ENCODE peak calls at places on chromosomes 12 and 14, in six cellular contexts. Y, M, Z, C, F and N are unnamed samples.

GRCh38 chr12:106358410-106359241 is 1.1 kb downstream of the POLR3B start:
- DNase-seq in Y (no peak), Z (no peak), M (peak; percentile 46), C (no peak), F (peak; percentile 27), N (no peak)

GRCh38 chr14:22998324-22999012 is 11.5 kb downstream of the C14orf93 start:
- DNase-seq in C (no peak), F (no peak), Y (no peak), M (no peak), Z (no peak), N (no peak)

GRCh38 chr12:19382111-19382526 is 57.2 kb upstream of the AEBP2 start:
- DNase-seq in F (peak; percentile 92), Y (no peak), Z (no peak), M (peak; percentile 85), C (no peak), N (peak; percentile 80)

GRCh38 chr14:89927466-89927865 is 27.1 kb downstream of the EFCAB11 start:
- DNase-seq in F (no peak), C (no peak), M (no peak), Y (no peak), Z (no peak), N (no peak)

GRCh38 chr12:104276192-104277131 is 27.1 kb upstream of the EID3 start:
- DNase-seq in Z (no peak), M (no peak), Y (no peak), F (no peak), C (no peak), N (no peak)

GRCh38 chr12:23631991-23632390 is 317.5 kb downstream of the SOX5 start:
- DNase-seq in F (peak; percentile 57), M (no peak), Y (no peak), Z (no peak), C (no peak), N (no peak)

GRCh38 chr14:47675489-47676300 is at the start of gene MDGA2:
- DNase-seq in C (peak; percentile 59), Y (no peak), M (peak; percentile 7), Z (peak; percentile 63), F (peak; percentile 9), N (peak; percentile 88)

GRCh38 chr14:22410497-22410896 is 178.5 kb downstream of the DAD1 start:
- DNase-seq in C (no peak), Z (no peak), M (peak; percentile 37), Y (no peak), F (no peak), N (no peak)

GRCh38 chr14:103556976-103557758 is 5.3 kb downstream of the BAG5 start:
- DNase-seq in Z (no peak), Y (no peak), F (no peak), C (no peak), M (no peak), N (no peak)

GRCh38 chr12:109500406-109501185 is 23.2 kb downstream of the UBE3B start:
- DNase-seq in Z (no peak), C (no peak), Y (no peak), F (no peak), M (no peak), N (no peak)

GRCh38 chr12:106136263-106136662 is 2.5 kb downstream of the NUAK1 start:
- DNase-seq in Z (peak; percentile 64), Y (peak; percentile 80), M (peak; percentile 84), F (peak; percentile 85), C (peak; percentile 92), N (peak; percentile 88)

GRCh38 chr14:78143489-78144145 is 26.6 kb upstream of the NRXN3 start:
- DNase-seq in F (peak; percentile 88), M (peak; percentile 82), Y (no peak), Z (no peak), C (no peak), N (peak; percentile 81)

GRCh38 chr12:93336344-93336743 is 41.4 kb upstream of the NUDT4 start:
- DNase-seq in F (no peak), M (peak; percentile 63), C (no peak), Z (no peak), Y (no peak), N (peak; percentile 88)

GRCh38 chr12:53729659-53730058 is 2.4 kb upstream of the CALCOCO1 start:
- DNase-seq in Z (no peak), F (peak; percentile 69), Y (no peak), M (no peak), C (no peak), N (peak; percentile 26)

GRCh38 chr14:98138666-98139065 is 1133.3 kb downstream of the BCL11B start:
- DNase-seq in Y (no peak), M (peak; percentile 26), Z (peak; percentile 51), F (peak; percentile 59), C (peak; percentile 67), N (peak; percentile 36)

GRCh38 chr14:67129768-67130167 is 59.5 kb upstream of the GARIN2 start:
- DNase-seq in M (no peak), C (no peak), Y (no peak), F (no peak), Z (no peak), N (no peak)

GRCh38 chr12:116159175-116159574 is 118.3 kb downstream of the MED13L start:
- DNase-seq in Y (no peak), C (no peak), M (peak; percentile 61), F (no peak), Z (no peak), N (no peak)

GRCh38 chr12:106519587-106519986 is 63.2 kb upstream of the RFX4 start:
- DNase-seq in C (no peak), M (no peak), Z (no peak), Y (no peak), F (no peak), N (no peak)

GRCh38 chr14:54566410-54567223 is at the start of gene SAMD4A:
- DNase-seq in C (peak; percentile 65), Y (peak; percentile 68), F (peak; percentile 83), M (peak; percentile 87), Z (peak; percentile 61), N (peak; percentile 93)

GRCh38 chr14:78595797-78596196 is 425.6 kb downstream of the NRXN3 start:
- DNase-seq in Z (no peak), M (peak; percentile 3), Y (no peak), F (peak; percentile 0), C (peak; percentile 33), N (no peak)

GRCh38 chr12:49703647-49704137 is 3.5 kb downstream of the FMNL3 start:
- DNase-seq in Z (no peak), M (peak; percentile 90), Y (no peak), F (peak; percentile 26), C (no peak), N (peak; percentile 88)

GRCh38 chr12:25249951-25250738 is 584 bp downstream of the KRAS start:
- DNase-seq in Z (peak; percentile 25), F (peak; percentile 43), M (peak; percentile 9), C (peak; percentile 34), Y (no peak), N (peak; percentile 15)

GRCh38 chr12:106957617-106958016 is 1.9 kb downstream of the TMEM263 start:
- DNase-seq in F (no peak), Y (no peak), C (no peak), M (no peak), Z (no peak), N (no peak)

GRCh38 chr12:42402821-42403411 is 76.9 kb downstream of the PPHLN1 start:
- DNase-seq in F (no peak), Y (no peak), Z (no peak), C (no peak), M (no peak), N (no peak)

GRCh38 chr14:64440494-64440893 is 24.8 kb upstream of the AKAP5 start:
- DNase-seq in Z (no peak), C (no peak), M (no peak), Y (no peak), F (no peak), N (no peak)

GRCh38 chr14:69658664-69659261 is 47.4 kb downstream of the SUSD6 start:
- DNase-seq in Z (no peak), M (no peak), F (peak; percentile 70), Y (no peak), C (no peak), N (peak; percentile 66)

GRCh38 chr14:102591372-102591943 is 991 bp upstream of the RCOR1 start:
- DNase-seq in Z (no peak), M (no peak), F (no peak), Y (peak; percentile 27), C (peak; percentile 34), N (no peak)

GRCh38 chr14:60777856-60778578 is 43.5 kb downstream of the MNAT1 start:
- DNase-seq in Y (no peak), M (peak; percentile 53), C (no peak), Z (no peak), F (peak; percentile 71), N (peak; percentile 83)

GRCh38 chr12:50925342-50925651 is 27.0 kb upstream of the HIGD1C start:
- DNase-seq in C (peak; percentile 28), F (no peak), M (no peak), Y (no peak), Z (no peak), N (no peak)

GRCh38 chr14:104212206-104213095 is 74.1 kb downstream of the KIF26A start:
- DNase-seq in Y (no peak), F (no peak), M (no peak), C (no peak), Z (no peak), N (no peak)

GRCh38 chr14:32370720-32371119 is 41.6 kb downstream of the AKAP6 start:
- DNase-seq in Z (no peak), C (no peak), F (peak; percentile 90), Y (no peak), M (peak; percentile 66), N (peak; percentile 89)

GRCh38 chr12:32032205-32032810 is 73.1 kb downstream of the RESF1 start:
- DNase-seq in Y (no peak), C (no peak), M (no peak), F (peak; percentile 37), Z (peak; percentile 30), N (peak; percentile 61)

GRCh38 chr12:22880331-22880730 is 255.4 kb downstream of the ETNK1 start:
- DNase-seq in M (no peak), F (peak; percentile 72), Z (no peak), C (no peak), Y (no peak), N (no peak)

GRCh38 chr12:39990122-39991101 is 115.5 kb downstream of the SLC2A13 start:
- DNase-seq in Y (no peak), F (peak; percentile 58), C (peak; percentile 57), M (peak; percentile 17), Z (peak; percentile 46), N (peak; percentile 21)

GRCh38 chr12:8664228-8664963 is 1.8 kb upstream of the MFAP5 start:
- DNase-seq in Z (no peak), F (no peak), Y (no peak), M (no peak), C (no peak), N (no peak)

GRCh38 chr14:98252819-98253218 is 1019.2 kb downstream of the BCL11B start:
- DNase-seq in M (no peak), F (no peak), C (no peak), Y (no peak), Z (no peak), N (no peak)